ENCODE peak calls at places on chromosomes 5 and 9, in four cellular contexts. N, K, A and W are unnamed samples.

GRCh38 chr9:92808726-92809451 is 44.3 kb upstream of the BICD2 start:
- DNase-seq in A (peak), K (peak), N (peak), W (peak)

GRCh38 chr5:56900858-56901578 is 8.4 kb upstream of the SETD9 start:
- DNase-seq in K (peak), N (peak), A (no peak), W (no peak)

GRCh38 chr9:7117676-7118561 is 360.1 kb downstream of the KDM4C start:
- DNase-seq in A (no peak), K (no peak), N (no peak), W (no peak)

GRCh38 chr5:76714771-76715483 is 999 bp upstream of the F2R start:
- DNase-seq in A (no peak), N (no peak), K (no peak), W (peak)

GRCh38 chr5:104170906-104171305 is 608.3 kb upstream of the NUDT12 start:
- DNase-seq in A (no peak), N (no peak), K (no peak), W (no peak)

GRCh38 chr5:150801117-150801927 is 22.8 kb downstream of the SMIM3 start:
- DNase-seq in K (no peak), N (peak), A (no peak), W (no peak)

GRCh38 chr9:37511006-37511714 is 25.4 kb downstream of the POLR1E start:
- DNase-seq in K (no peak), N (peak), A (no peak), W (no peak)

GRCh38 chr5:138985256-138985655 is 110.1 kb upstream of the LRRTM2 start:
- DNase-seq in A (no peak), N (no peak), K (no peak), W (no peak)

GRCh38 chr9:28051559-28051958 is 478.3 kb upstream of the C9orf72 start:
- DNase-seq in A (no peak), N (no peak), K (no peak), W (no peak)

GRCh38 chr5:10018211-10018610 is 231.5 kb downstream of the ATPSCKMT start:
- DNase-seq in N (no peak), K (no peak), A (no peak), W (no peak)

GRCh38 chr5:138824924-138825863 is 49.9 kb downstream of the LRRTM2 start:
- DNase-seq in A (no peak), N (peak), K (no peak), W (no peak)

GRCh38 chr5:75510836-75511434 is 494 bp downstream of the CERT1 start:
- DNase-seq in A (no peak), N (peak), K (peak), W (peak)

GRCh38 chr9:1083325-1083913 is 33.3 kb downstream of the DMRT2 start:
- DNase-seq in A (no peak), N (no peak), K (no peak), W (no peak)

GRCh38 chr9:28134577-28134976 is 561.3 kb upstream of the C9orf72 start:
- DNase-seq in A (no peak), K (no peak), N (no peak), W (no peak)

GRCh38 chr9:136791466-136792276 is 527 bp downstream of the TMEM141 start:
- DNase-seq in A (peak), K (peak), N (peak), W (peak)

GRCh38 chr5:155148694-155149093 is 135.1 kb downstream of the KIF4B start:
- DNase-seq in N (no peak), A (no peak), K (no peak), W (no peak)

GRCh38 chr5:125235995-125236394 is 489.6 kb upstream of the ZNF608 start:
- DNase-seq in N (no peak), A (no peak), K (no peak), W (no peak)

GRCh38 chr9:8374471-8374870 is 574.9 kb upstream of the DMAC1 start:
- DNase-seq in A (no peak), K (no peak), N (no peak), W (no peak)

GRCh38 chr9:2053883-2054845 is 39.0 kb downstream of the SMARCA2 start:
- DNase-seq in K (peak), N (peak), A (peak), W (peak)

GRCh38 chr5:163757344-163757743 is 251.9 kb downstream of the MAT2B start:
- DNase-seq in N (no peak), A (no peak), K (no peak), W (no peak)

GRCh38 chr5:6902597-6902996 is 189.4 kb downstream of the TENT4A start:
- DNase-seq in N (no peak), A (no peak), K (no peak), W (no peak)

GRCh38 chr9:125989524-125990180 is 242.5 kb downstream of the PBX3 start:
- DNase-seq in K (no peak), N (no peak), A (no peak), W (no peak)

GRCh38 chr5:107672212-107673105 is 1.7 kb upstream of the EFNA5 start:
- DNase-seq in N (peak), A (no peak), K (no peak), W (peak)

GRCh38 chr9:76082062-76082461 is 191.6 kb downstream of the PCSK5 start:
- DNase-seq in A (no peak), K (no peak), N (no peak), W (no peak)

GRCh38 chr5:81245871-81246235 is 12.7 kb downstream of the CKMT2 start:
- DNase-seq in N (no peak), A (no peak), K (no peak), W (no peak)

GRCh38 chr5:14818931-14819790 is 52.4 kb downstream of the ANKH start:
- DNase-seq in K (no peak), N (no peak), A (no peak), W (no peak)

GRCh38 chr5:153515269-153515668 is 24.8 kb downstream of the GRIA1 start:
- DNase-seq in A (no peak), K (no peak), N (no peak), W (no peak)

GRCh38 chr9:1875251-1875851 is 139.8 kb upstream of the SMARCA2 start:
- DNase-seq in N (no peak), A (no peak), K (no peak), W (no peak)